ENCODE peak calls at places on chromosomes 11 and 22, in six cellular contexts. Y is A549, E is HepG2, L is K562, C is SK-N-SH, S is GM12878. B is an unnamed sample.

GRCh38 chr11:2143652-2144548 is 4.7 kb upstream of the IGF2 start:
- DNase-seq in E (no peak), Y (no peak), S (no peak), L (no peak), C (no peak), B (no peak)

GRCh38 chr11:18046116-18046777 is at the start of gene TPH1:
- DNase-seq in L (peak; percentile 15), S (no peak), Y (no peak), C (peak; percentile 84), E (no peak), B (peak; percentile 3)

GRCh38 chr11:12094872-12095800 is 15.3 kb upstream of the MICAL2 start:
- DNase-seq in E (no peak), L (peak; percentile 80), S (no peak), Y (no peak), C (no peak), B (no peak)

GRCh38 chr22:36445158-36445668 is 36.2 kb downstream of the TXN2 start:
- DNase-seq in Y (no peak), L (no peak), S (no peak), C (no peak), E (peak; percentile 47), B (no peak)

GRCh38 chr22:50115693-50116092 is 25.9 kb downstream of the MOV10L1 start:
- DNase-seq in L (no peak), C (peak; percentile 83), Y (no peak), E (peak; percentile 46), S (no peak), B (no peak)

GRCh38 chr11:69280994-69281393 is 13.0 kb upstream of the MYEOV start:
- DNase-seq in Y (peak; percentile 64), L (no peak), C (no peak), E (no peak), S (no peak), B (no peak)

GRCh38 chr11:75281469-75282095 is 41.0 kb downstream of the TPBGL start:
- DNase-seq in Y (no peak), S (no peak), E (no peak), L (no peak), C (no peak), B (no peak)

GRCh38 chr11:131999955-132000354 is 629.5 kb downstream of the NTM start:
- DNase-seq in L (no peak), Y (no peak), E (no peak), C (no peak), S (no peak), B (no peak)

GRCh38 chr11:126585388-126586302 is 230.2 kb downstream of the ST3GAL4 start:
- DNase-seq in L (no peak), E (no peak), Y (peak; percentile 31), S (no peak), C (peak; percentile 75), B (no peak)

DNA sequence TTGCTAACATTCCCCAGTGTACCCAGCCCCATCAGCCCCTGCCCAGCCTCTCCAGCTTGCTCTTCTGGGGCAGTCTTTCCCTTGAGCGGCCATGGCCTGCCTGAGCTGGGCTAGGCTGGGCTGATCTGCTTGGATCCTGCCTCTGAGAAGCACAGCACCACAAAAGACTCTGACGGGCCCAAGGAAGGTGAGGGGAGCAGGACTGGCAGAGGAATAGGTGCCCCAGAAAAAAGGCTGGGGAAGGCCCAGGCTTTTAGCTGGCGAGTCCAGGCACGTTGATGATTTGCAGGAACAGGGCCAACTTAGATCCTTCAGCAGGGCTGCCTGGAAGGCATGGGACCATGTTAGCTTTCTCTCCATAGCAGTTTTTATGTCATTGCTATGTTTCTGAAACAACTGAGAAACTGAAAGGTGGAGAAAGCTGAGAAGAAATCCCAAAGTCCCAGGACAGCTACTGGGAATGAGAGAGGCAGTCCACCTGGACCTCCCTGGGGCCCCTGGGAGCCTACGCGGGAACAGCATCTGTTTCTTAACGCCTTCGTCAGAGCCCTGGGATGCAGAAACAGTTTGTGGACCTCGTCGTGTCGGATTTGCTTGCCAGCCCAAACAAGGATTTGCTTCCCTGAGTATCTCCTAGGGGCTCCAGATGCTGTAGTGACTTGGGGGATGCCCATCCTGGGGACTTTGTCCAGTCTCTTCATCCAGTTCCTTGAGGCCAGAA is 24.4 kb upstream of the FXYD6 start:
- DNase-seq in S (no peak), L (no peak), Y (no peak), E (no peak), C (no peak), B (no peak)
- TF ChIP-seq EP300 in S (no peak), L (no peak), Y (no peak), E (no peak), C (no peak), B (no peak)

DNA sequence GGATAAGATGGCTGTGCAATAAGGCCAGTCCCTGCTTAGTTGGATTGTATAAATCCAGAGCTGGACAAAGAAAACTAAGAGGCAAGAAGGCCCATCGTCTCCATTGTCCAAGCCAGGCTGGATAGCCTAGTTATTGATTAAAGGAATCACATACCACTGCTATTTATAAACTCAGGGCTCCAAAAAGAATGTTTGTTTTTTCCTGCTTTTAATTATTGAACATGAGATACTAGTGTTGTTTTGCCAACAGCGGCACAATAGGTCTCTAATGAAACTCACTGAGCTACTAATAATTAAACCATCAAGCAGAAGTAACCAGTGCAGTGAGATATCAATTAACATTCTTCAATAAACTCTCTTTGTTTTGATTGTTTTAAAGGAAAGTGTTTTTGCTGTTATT is 259.7 kb downstream of the INSC start:
- DNase-seq in S (no peak), C (no peak), Y (no peak), E (no peak), L (no peak), B (no peak)
- TF ChIP-seq MAX in S (no peak), C (no peak), Y (no peak), E (no peak), L (no peak), B (no peak)

GRCh38 chr11:61581030-61581928 is at the start of gene SYT7:
- DNase-seq in Y (peak; percentile 96), L (peak; percentile 96), E (peak; percentile 87), S (peak; percentile 45), C (peak; percentile 97), B (peak; percentile 89)
- TF ChIP-seq EP300 in Y (no peak), L (no peak), E (no peak), S (no peak), C (no peak), B (peak; percentile 67)

GRCh38 chr11:33478111-33478573 is 221.0 kb downstream of the HIPK3 start:
- DNase-seq in C (no peak), Y (no peak), L (no peak), E (peak; percentile 86), S (peak; percentile 12), B (no peak)
- TF ChIP-seq MAX in C (no peak), Y (no peak), L (no peak), E (no peak), S (no peak), B (no peak)

DNA sequence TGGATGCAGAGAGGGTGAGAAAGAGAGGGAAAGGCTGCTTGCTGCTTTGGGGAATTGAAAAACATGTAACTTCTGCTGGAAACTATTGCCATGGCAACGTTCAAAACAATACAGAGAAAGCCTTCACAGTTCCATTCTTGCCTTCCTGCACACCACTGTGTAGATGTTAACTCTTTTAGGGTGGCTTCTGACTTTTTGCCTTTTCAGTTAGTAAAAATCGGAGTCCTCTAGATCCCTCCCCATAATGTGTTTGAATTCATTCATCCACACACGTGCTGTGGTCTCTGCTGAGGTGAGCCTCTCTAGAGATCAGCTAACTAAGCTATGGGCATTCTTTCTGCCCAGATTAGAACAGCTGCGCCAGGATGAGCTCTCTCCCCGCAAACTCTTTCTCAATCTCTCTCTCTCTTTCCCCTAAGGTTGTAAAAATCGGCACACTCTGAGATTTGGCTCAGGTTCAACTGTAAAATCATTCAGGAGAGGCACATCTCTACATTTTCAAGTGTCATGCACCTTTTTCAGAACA is 1178.3 kb downstream of the LRRC4C start:
- DNase-seq in S (no peak), L (no peak), Y (no peak), C (no peak), E (no peak), B (no peak)
- TF ChIP-seq EP300 in S (no peak), L (no peak), Y (no peak), C (no peak), E (no peak), B (no peak)

DNA sequence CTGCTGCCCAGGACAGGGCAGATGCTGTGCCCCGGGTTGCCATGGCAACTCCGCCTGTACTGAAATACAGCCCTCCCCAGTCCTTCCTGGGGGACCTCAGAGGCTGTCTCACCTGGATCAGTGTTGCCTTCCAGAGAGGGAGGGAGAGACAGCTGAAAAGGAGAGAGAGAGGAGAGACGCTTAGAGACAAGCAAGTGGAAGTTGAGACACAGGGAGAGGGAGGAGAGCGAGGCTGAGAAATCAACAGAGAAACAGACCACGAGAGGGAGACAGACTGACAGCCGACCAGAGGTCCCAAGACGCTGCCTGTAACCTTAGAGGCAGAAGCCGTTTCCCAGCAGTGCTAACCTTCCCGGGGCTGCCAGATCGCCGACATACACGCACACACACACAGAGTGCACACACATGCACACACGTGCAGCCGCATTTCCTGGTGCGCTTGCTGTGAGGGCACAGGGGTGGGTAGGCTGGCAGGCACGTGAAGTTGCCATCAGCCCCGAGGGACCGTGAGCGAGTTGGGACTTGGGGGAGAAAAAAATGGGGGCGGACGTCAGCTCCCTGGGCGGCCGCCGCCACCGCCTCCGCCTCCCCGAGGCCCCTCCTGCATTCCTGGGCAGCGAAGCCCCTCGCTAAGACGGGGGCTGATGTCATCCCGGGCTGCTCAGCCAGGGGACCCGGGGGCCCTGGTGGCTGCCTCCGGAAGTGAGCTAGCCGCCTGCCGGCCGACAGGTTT is 88.6 kb upstream of the CRYBB3 start:
- DNase-seq in C (peak; percentile 86), S (peak; percentile 26), Y (peak; percentile 50), E (peak; percentile 91), L (peak; percentile 33), B (peak; percentile 61)
- TF ChIP-seq MAX in C (peak; percentile 67), S (no peak), Y (no peak), E (peak; percentile 64), L (no peak), B (peak; percentile 74)

GRCh38 chr11:65121865-65122696 is at the start of the genes FAU and MRPL49:
- DNase-seq in Y (peak; percentile 94), S (peak; percentile 95), C (peak; percentile 96), L (peak; percentile 96), E (peak; percentile 93), B (peak; percentile 98)
- TF ChIP-seq EP300 in Y (no peak), S (no peak), C (no peak), L (peak; percentile 21), E (no peak), B (no peak)

GRCh38 chr11:82229346-82229745 is 504.3 kb downstream of the FAM181B start:
- DNase-seq in C (peak; percentile 7), S (no peak), E (peak; percentile 12), L (no peak), Y (no peak), B (no peak)
- TF ChIP-seq MAX in C (no peak), S (no peak), E (no peak), L (no peak), Y (no peak), B (no peak)

DNA sequence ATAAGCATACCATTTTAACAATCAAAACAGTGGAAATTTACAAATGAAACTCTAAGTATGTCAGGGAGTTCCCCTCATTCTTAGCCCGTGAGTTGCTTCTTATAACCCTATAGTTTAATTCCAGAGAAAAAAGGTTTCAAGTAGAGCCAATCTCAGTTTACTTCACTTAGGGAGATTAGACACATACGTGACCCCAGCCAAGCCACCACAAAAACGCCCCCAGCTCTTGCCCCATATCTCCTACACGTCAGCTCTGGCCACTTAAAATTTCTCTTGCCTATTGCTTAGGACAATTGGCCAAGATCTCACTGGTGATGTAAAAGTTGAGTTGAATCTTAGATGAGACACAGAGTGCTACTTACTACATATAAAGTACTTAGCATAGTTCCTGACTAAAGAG is 166.4 kb downstream of the ETS1 start:
- DNase-seq in E (no peak), C (no peak), S (no peak), L (no peak), Y (no peak), B (no peak)
- TF ChIP-seq EP300 in E (no peak), C (no peak), S (no peak), L (no peak), Y (no peak), B (no peak)

B was measured in H1.